ENCODE peak calls at places on chromosomes 7 and 10, in four cellular contexts. L is A549, M is K562, Z is GM12878. E is an unnamed sample.
A peak's percentile ranks its signal among the peaks of the same experiment; 100 is the strongest.

GRCh38 chr7:14754631-14755030 is 147.9 kb downstream of the DGKB start:
- DNase-seq in Z (no peak), L (no peak), M (no peak), E (no peak)

GRCh38 chr7:20598479-20599419 is 16.7 kb upstream of the ABCB5 start:
- DNase-seq in L (peak; percentile 33), Z (peak; percentile 43), M (peak; percentile 58), E (peak; percentile 35)

GRCh38 chr7:30276203-30276900 is 8.0 kb upstream of the ZNRF2 start:
- DNase-seq in M (peak; percentile 75), Z (no peak), L (peak; percentile 40), E (peak; percentile 67)

GRCh38 chr7:134827889-134828288 is 48.5 kb downstream of the CALD1 start:
- DNase-seq in M (no peak), Z (no peak), L (no peak), E (no peak)

GRCh38 chr7:272108-272615 is 17.8 kb upstream of the FOXL3 start:
- DNase-seq in L (no peak), Z (no peak), M (no peak), E (no peak)

GRCh38 chr10:71331736-71332135 is 12.7 kb downstream of the SLC29A3 start:
- DNase-seq in M (no peak), L (no peak), Z (no peak), E (no peak)

GRCh38 chr7:50834679-50835078 is 52.0 kb upstream of the GRB10 start:
- DNase-seq in M (no peak), L (no peak), Z (no peak), E (no peak)

GRCh38 chr7:141073173-141073640 is 657 bp upstream of the TMEM178B start:
- DNase-seq in L (peak; percentile 20), Z (no peak), M (no peak), E (peak; percentile 3)

GRCh38 chr10:52653510-52653909 is 119.1 kb downstream of the MBL2 start:
- DNase-seq in M (no peak), Z (no peak), L (no peak), E (no peak)

GRCh38 chr10:11397980-11398580 is 213.4 kb downstream of the USP6NL start:
- DNase-seq in M (no peak), L (no peak), Z (no peak), E (no peak)

GRCh38 chr7:45446195-45446944 is 127.8 kb upstream of the ADCY1 start:
- DNase-seq in L (no peak), Z (peak; percentile 7), M (no peak), E (no peak)

GRCh38 chr7:26458751-26459150 is 167.1 kb downstream of the SNX10 start:
- DNase-seq in Z (no peak), L (no peak), M (no peak), E (no peak)

GRCh38 chr10:74058071-74058470 is 60.2 kb downstream of the VCL start:
- DNase-seq in L (no peak), M (no peak), Z (no peak), E (no peak)

GRCh38 chr10:129079705-129080104 is 387.3 kb upstream of the MGMT start:
- DNase-seq in Z (no peak), L (no peak), M (no peak), E (no peak)

GRCh38 chr10:70827358-70827757 is 11.6 kb downstream of the SGPL1 start:
- DNase-seq in M (no peak), L (no peak), Z (no peak), E (no peak)

GRCh38 chr10:43371418-43371817 is at the start of gene FXYD4:
- DNase-seq in L (no peak), Z (no peak), M (no peak), E (no peak)

GRCh38 chr10:88065384-88066049 is 202.1 kb downstream of the PTEN start:
- DNase-seq in Z (no peak), L (no peak), M (no peak), E (no peak)

GRCh38 chr7:28360739-28361138 is 51.6 kb upstream of the CREB5 start:
- DNase-seq in Z (no peak), L (no peak), M (no peak), E (no peak)

GRCh38 chr7:91657386-91658120 is 222.9 kb downstream of the MTERF1 start:
- DNase-seq in M (no peak), Z (no peak), L (no peak), E (no peak)

GRCh38 chr7:22066484-22066883 is 120.8 kb upstream of the CDCA7L start:
- DNase-seq in Z (no peak), M (no peak), L (no peak), E (no peak)

GRCh38 chr10:79445217-79445707 is at the start of gene ZCCHC24:
- DNase-seq in L (peak; percentile 55), Z (no peak), M (peak; percentile 64), E (no peak)

GRCh38 chr10:76306859-76307258 is 875.4 kb downstream of the LRMDA start:
- DNase-seq in M (no peak), Z (no peak), L (no peak), E (no peak)

GRCh38 chr10:17001961-17002749 is 127.5 kb downstream of the CUBN start:
- DNase-seq in M (no peak), L (no peak), Z (no peak), E (no peak)
- TF ChIP-seq CHD4 in M (no peak), L (no peak), Z (no peak), E (no peak)

GRCh38 chr7:6648066-6648814 is 11.1 kb downstream of the ZNF316 start:
- DNase-seq in L (no peak), M (no peak), Z (no peak), E (no peak)

GRCh38 chr7:6648815-6649104 is 11.6 kb downstream of the ZNF316 start:
- DNase-seq in Z (no peak), L (no peak), M (no peak), E (no peak)

GRCh38 chr7:6650086-6650485 is 13.0 kb downstream of the ZNF316 start:
- DNase-seq in M (no peak), Z (no peak), L (no peak), E (no peak)

GRCh38 chr7:6650521-6651011 is 13.4 kb downstream of the ZNF316 start:
- DNase-seq in M (no peak), L (no peak), Z (no peak), E (no peak)

GRCh38 chr7:6649241-6649961 is 12.3 kb downstream of the ZNF316 start:
- DNase-seq in M (no peak), Z (no peak), L (no peak), E (no peak)
- TF ChIP-seq CHD4 in M (no peak), Z (no peak), L (no peak), E (no peak)

GRCh38 chr10:31549936-31550335 is 230.9 kb downstream of the ZEB1 start:
- DNase-seq in Z (no peak), M (no peak), L (no peak), E (no peak)

GRCh38 chr10:31557854-31558253 is 238.8 kb downstream of the ZEB1 start:
- DNase-seq in L (no peak), M (no peak), Z (no peak), E (no peak)

DNA sequence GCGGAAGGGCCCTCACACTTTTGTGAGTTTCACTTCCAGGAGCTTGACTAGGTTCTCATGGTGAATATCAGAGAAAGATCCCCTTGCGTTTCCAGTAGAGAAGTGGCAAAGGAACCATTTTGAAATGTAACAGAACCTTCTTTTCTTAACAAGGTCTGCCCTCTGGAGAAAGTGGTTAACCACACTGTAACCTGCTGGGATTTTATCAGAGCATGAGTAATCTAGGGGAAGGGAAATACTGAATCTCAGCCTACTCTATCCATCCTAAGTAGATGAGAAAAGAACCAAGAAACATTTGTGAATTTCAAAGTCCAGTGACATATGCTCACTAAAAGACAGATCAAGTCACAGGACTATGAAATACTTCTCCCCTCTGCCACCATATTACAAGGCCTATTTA is 235.5 kb downstream of the ZEB1 start:
- DNase-seq in M (no peak), Z (peak; percentile 4), L (no peak), E (no peak)
- TF ChIP-seq CHD4 in M (no peak), Z (no peak), L (no peak), E (no peak)

GRCh38 chr10:86825366-86825765 is 68.9 kb downstream of the BMPR1A start:
- DNase-seq in L (no peak), Z (no peak), M (no peak), E (no peak)

GRCh38 chr10:86820509-86820908 is 64.1 kb downstream of the BMPR1A start:
- DNase-seq in L (no peak), Z (no peak), M (no peak), E (no peak)

GRCh38 chr10:86824151-86824550 is 67.7 kb downstream of the BMPR1A start:
- DNase-seq in M (peak; percentile 10), L (no peak), Z (no peak), E (no peak)

GRCh38 chr10:86821600-86821999 is 65.2 kb downstream of the BMPR1A start:
- DNase-seq in Z (no peak), L (no peak), M (peak; percentile 55), E (no peak)

DNA sequence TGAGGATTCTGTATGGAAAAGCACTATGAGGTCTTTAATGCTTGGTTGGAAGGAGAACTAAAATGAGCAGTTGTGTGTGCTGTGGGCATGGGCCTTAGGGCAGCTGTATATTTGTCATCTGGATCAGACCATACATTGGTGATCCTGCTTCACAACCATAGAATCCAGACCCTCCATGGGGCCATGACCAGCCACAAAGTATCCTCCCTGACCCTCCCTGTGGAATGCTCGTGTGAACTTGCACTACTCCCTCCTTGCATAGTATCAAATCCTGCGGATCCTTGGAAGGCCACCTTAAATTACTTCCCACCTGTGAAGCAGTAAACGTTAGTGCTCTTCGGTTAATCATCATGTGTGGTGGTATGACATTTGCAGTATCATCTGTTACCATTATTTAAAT is 67.1 kb downstream of the BMPR1A start:
- DNase-seq in M (no peak), L (no peak), Z (no peak), E (no peak)
- TF ChIP-seq CHD4 in M (no peak), L (no peak), Z (no peak), E (no peak)

GRCh38 chr7:81308643-81309354 is 389.9 kb upstream of the SEMA3C start:
- DNase-seq in M (no peak), L (no peak), Z (no peak), E (no peak)
- TF ChIP-seq CHD4 in M (no peak), L (no peak), Z (no peak), E (no peak)

DNA sequence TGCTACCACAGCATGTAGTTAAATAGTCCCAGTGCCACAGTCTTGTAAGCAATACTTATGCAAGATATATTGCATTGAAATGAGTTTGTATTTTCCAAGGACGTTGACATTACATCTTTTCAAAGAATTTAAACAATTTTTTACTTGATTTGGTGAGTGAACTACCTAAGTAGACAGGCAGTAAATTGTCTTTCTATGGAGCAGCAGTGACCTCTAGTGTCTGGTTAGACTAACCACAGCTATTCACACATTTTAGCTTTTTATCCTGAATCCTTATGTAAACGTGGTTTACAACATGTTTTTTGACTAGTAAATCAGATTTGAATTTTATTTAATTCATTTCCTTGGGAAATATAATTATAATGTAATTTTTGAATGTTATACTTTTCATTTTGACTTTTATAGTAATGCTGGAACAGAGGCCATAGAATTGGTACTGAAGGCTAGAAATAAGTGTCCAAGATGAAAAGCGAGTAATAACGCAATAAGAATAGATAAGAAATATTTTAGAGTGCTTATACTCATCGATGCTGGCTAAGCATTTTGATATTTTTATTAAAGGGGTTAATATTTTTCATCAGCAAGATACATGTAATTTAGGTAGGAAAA is 5.6 kb downstream of the LRRTM3 start:
- DNase-seq in M (peak; percentile 68), L (peak; percentile 8), Z (peak; percentile 8), E (peak; percentile 43)
- TF ChIP-seq CHD4 in M (no peak), L (no peak), Z (no peak), E (no peak)

GRCh38 chr10:22321156-22321711 is 335 bp downstream of the BMI1 start:
- DNase-seq in L (peak; percentile 46), M (peak; percentile 82), Z (no peak), E (peak; percentile 35)
- TF ChIP-seq CHD4 in L (no peak), M (no peak), Z (no peak), E (no peak)

E was measured in HepG2.